ENCODE peak calls at places on chromosomes 4 and X, in eight cellular contexts. C is left ventricle myocardium inferior, E is omental fat pad, G is epithelial cell of proximal tubule, M is fibroblast of the aortic adventitia, Y is heart right ventricle, N is astrocyte of the spinal cord, H is HFFc6. P is an unnamed sample.

GRCh38 chrX:134634691-134635090 is 23.6 kb downstream of the PLAC1 start:
- DNase-seq in H (peak), M (peak), C (no peak), E (no peak), N (peak), G (no peak), Y (no peak), P (no peak)

GRCh38 chr4:113476800-113477199 is 284.7 kb downstream of the CAMK2D start:
- DNase-seq in N (no peak), E (no peak), M (peak), Y (no peak), G (no peak), H (peak), C (no peak), P (no peak)

GRCh38 chr4:154872198-154872597 is 91.1 kb downstream of the RBM46 start:
- DNase-seq in N (no peak), H (no peak), C (no peak), Y (no peak), G (no peak), E (no peak), M (no peak), P (no peak)

GRCh38 chrX:77446840-77447239 is 349 bp upstream of the FGF16 start:
- DNase-seq in M (peak), C (no peak), Y (no peak), H (no peak), E (no peak), G (no peak), N (no peak), P (no peak)

GRCh38 chr4:120886183-120886582 is 36.3 kb downstream of the PRDM5 start:
- DNase-seq in N (no peak), C (no peak), E (no peak), G (no peak), Y (no peak), H (no peak), M (no peak), P (no peak)

GRCh38 chr4:82049294-82049693 is 324.5 kb downstream of the HNRNPD start:
- DNase-seq in Y (no peak), M (no peak), E (no peak), H (no peak), G (no peak), C (no peak), N (no peak), P (no peak)

GRCh38 chr4:186948361-186949291 is 225.0 kb upstream of the FAT1 start:
- DNase-seq in E (no peak), Y (peak), M (no peak), C (no peak), H (peak), N (peak), G (no peak), P (peak)

GRCh38 chrX:143873343-143873742 is 10.5 kb upstream of the UBE2NL start:
- DNase-seq in C (no peak), N (peak), H (peak), E (no peak), G (no peak), M (peak), Y (no peak), P (no peak)

GRCh38 chrX:153347530-153347929 is 13.6 kb downstream of the ZNF275 start:
- DNase-seq in M (no peak), N (no peak), G (no peak), E (no peak), H (no peak), Y (no peak), C (no peak), P (no peak)

GRCh38 chr4:65645185-65645584 is 25.1 kb downstream of the EPHA5 start:
- DNase-seq in M (peak), Y (no peak), G (no peak), C (no peak), N (no peak), E (no peak), H (no peak), P (peak)

GRCh38 chrX:38041237-38041636 is 34.9 kb downstream of the SYTL5 start:
- DNase-seq in M (no peak), Y (no peak), C (no peak), E (no peak), G (no peak), N (no peak), H (no peak), P (no peak)

GRCh38 chr4:42083816-42084215 is 68.6 kb downstream of the BEND4 start:
- DNase-seq in G (no peak), C (no peak), Y (no peak), N (no peak), M (no peak), E (no peak), H (no peak), P (no peak)

GRCh38 chr4:42080284-42080683 is 72.2 kb downstream of the BEND4 start:
- DNase-seq in Y (no peak), G (no peak), E (no peak), M (no peak), N (no peak), H (no peak), C (no peak), P (no peak)

GRCh38 chr4:42074294-42074693 is 78.2 kb downstream of the BEND4 start:
- DNase-seq in N (no peak), M (no peak), G (no peak), C (no peak), Y (no peak), E (no peak), H (no peak), P (no peak)

DNA sequence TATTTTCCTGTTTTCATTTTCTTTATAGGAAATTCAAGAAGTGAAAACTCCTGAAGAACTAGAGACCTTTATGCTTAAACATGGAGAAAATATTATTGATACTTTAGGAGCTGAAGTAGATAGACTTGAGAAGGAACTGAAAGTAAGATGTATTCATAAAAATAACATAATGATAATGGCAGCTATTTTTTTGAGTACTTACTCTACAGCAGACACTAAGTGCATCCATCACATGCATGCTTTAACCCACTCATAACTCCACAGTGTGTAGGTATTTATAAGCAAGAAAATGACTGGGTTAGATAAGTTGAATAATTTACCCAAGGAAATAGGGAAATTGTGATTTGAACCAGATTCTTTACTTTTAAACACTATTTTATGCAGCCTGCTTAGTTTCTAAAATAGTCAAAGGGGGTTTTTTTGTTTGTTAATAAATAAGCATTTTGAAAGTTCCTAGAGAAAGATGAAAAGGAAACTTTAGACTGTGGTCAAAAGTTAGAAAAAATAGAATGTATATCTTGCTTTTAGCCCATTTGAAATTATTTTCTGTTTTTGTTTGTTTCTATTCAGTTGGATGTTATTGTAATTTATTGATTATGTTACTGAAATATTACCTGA is 74.2 kb downstream of the BEND4 start:
- DNase-seq in H (no peak), N (no peak), G (no peak), C (no peak), M (no peak), E (no peak), Y (no peak), P (no peak)
- TF ChIP-seq CTCF in H (no peak), N (no peak), G (no peak), C (no peak), M (no peak), E (no peak), Y (no peak), P (no peak)

GRCh38 chrX:104113237-104113965 is 1.1 kb downstream of the ZCCHC18 start:
- DNase-seq in H (peak), N (peak), Y (peak), C (no peak), E (no peak), G (no peak), M (peak), P (peak)
- TF ChIP-seq CTCF in H (peak), N (peak), Y (peak), C (peak), E (no peak), G (peak), M (peak), P (peak)

DNA sequence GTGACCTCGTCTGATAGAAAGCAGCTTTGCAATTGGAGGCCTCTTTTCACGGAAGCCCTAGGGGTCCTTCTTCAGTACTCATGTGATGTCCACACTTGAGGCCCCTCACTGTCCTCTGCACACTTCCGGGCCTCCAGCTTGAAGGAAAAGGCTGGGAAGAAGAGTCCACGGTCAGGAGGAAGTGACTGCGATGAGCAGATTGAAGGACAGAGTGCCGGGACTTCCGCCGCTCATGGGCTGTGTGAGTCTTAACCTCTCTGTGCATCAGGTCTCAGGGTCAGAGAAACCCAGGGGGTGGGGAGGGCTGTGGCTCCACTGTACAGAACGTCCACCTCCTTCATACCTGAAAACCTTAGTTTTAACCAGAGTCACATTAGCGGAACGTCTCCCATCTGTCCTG is 51.2 kb upstream of the SORCS2 start:
- DNase-seq in N (no peak), Y (no peak), M (no peak), C (no peak), H (no peak), E (no peak), G (no peak), P (no peak)
- TF ChIP-seq CTCF in N (no peak), Y (no peak), M (no peak), C (no peak), H (no peak), E (no peak), G (no peak), P (no peak)

GRCh38 chrX:102651968-102652744 is 873 bp downstream of the GPRASP1 start:
- DNase-seq in Y (no peak), N (peak), H (peak), E (no peak), C (no peak), M (peak), G (no peak), P (peak)
- TF ChIP-seq CTCF in Y (peak), N (peak), H (peak), E (no peak), C (peak), M (peak), G (peak), P (peak)